ENCODE peak calls at places on chromosomes 5 and 9, in four cellular contexts. X is GM12878, J is A549, L is SK-N-SH. H is an unnamed sample.

GRCh38 chr9:136510561-136510960 is 27.7 kb upstream of the SEC16A start:
- DNase-seq in X (no peak), J (no peak), L (no peak), H (no peak)

GRCh38 chr9:109455861-109456260 is 42.2 kb downstream of the PTPN3 start:
- DNase-seq in X (no peak), J (no peak), L (no peak), H (no peak)

GRCh38 chr5:136467632-136468031 is 102.3 kb upstream of the TRPC7 start:
- DNase-seq in X (no peak), J (no peak), L (no peak), H (no peak)

GRCh38 chr9:17134843-17135577 is at the start of gene CNTLN:
- DNase-seq in X (no peak), J (peak), L (peak), H (peak)

GRCh38 chr9:94921656-94922055 is 195.2 kb downstream of the AOPEP start:
- DNase-seq in X (no peak), J (no peak), L (no peak), H (no peak)

GRCh38 chr5:123472150-123472549 is 39.8 kb upstream of the CSNK1G3 start:
- DNase-seq in X (no peak), J (no peak), L (no peak), H (no peak)

GRCh38 chr9:135802876-135803419 is 101.0 kb downstream of the KCNT1 start:
- DNase-seq in X (no peak), J (no peak), L (peak), H (no peak)

GRCh38 chr9:131853434-131853833 is 113.6 kb upstream of the RAPGEF1 start:
- DNase-seq in X (no peak), J (no peak), L (no peak), H (no peak)

GRCh38 chr9:37550781-37551180 is 25.4 kb downstream of the FBXO10 start:
- DNase-seq in X (no peak), J (no peak), L (no peak), H (no peak)

GRCh38 chr5:56815657-56816545 is 552 bp downstream of the MAP3K1 start:
- DNase-seq in X (no peak), J (peak), L (peak), H (no peak)

GRCh38 chr5:10377081-10377480 is 23.6 kb downstream of the MARCHF6 start:
- DNase-seq in X (no peak), J (no peak), L (no peak), H (no peak)

GRCh38 chr9:118991366-118992285 is 377.6 kb downstream of the BRINP1 start:
- DNase-seq in X (no peak), J (no peak), L (no peak), H (no peak)

GRCh38 chr5:159456722-159457462 is 126.6 kb upstream of the IL12B start:
- DNase-seq in X (peak), J (peak), L (no peak), H (no peak)

GRCh38 chr9:82923410-82924242 is 139.3 kb downstream of the RASEF start:
- DNase-seq in X (no peak), J (no peak), L (no peak), H (peak)

GRCh38 chr5:944992-945685 is 52.5 kb downstream of the TRIP13 start:
- DNase-seq in X (no peak), J (no peak), L (no peak), H (no peak)

GRCh38 chr9:124066783-124067563 is 55.4 kb downstream of the LHX2 start:
- DNase-seq in X (no peak), J (no peak), L (no peak), H (no peak)

GRCh38 chr5:60295423-60295822 is 401.9 kb upstream of the PDE4D start:
- DNase-seq in X (peak), J (no peak), L (peak), H (peak)

GRCh38 chr9:88005146-88005750 is 30.9 kb upstream of the CDK20 start:
- DNase-seq in X (no peak), J (no peak), L (no peak), H (no peak)

GRCh38 chr5:89733772-89734171 is 675.8 kb downstream of the CETN3 start:
- DNase-seq in X (no peak), J (no peak), L (no peak), H (no peak)

GRCh38 chr5:41371741-41372140 is 138.7 kb downstream of the PLCXD3 start:
- DNase-seq in X (no peak), J (peak), L (no peak), H (no peak)

GRCh38 chr9:136488247-136489214 is 5.7 kb upstream of the SEC16A start:
- DNase-seq in X (no peak), J (peak), L (peak), H (no peak)

GRCh38 chr5:74626386-74627222 is 13.9 kb downstream of the ENC1 start:
- DNase-seq in X (no peak), J (no peak), L (no peak), H (no peak)

GRCh38 chr5:74624931-74625505 is 15.5 kb downstream of the ENC1 start:
- DNase-seq in X (no peak), J (no peak), L (no peak), H (no peak)

GRCh38 chr5:74624009-74624408 is 16.5 kb downstream of the ENC1 start:
- DNase-seq in X (no peak), J (no peak), L (no peak), H (no peak)

GRCh38 chr5:74624501-74624900 is 16.0 kb downstream of the ENC1 start:
- DNase-seq in X (no peak), J (no peak), L (no peak), H (no peak)

GRCh38 chr5:74625742-74626241 is 14.7 kb downstream of the ENC1 start:
- DNase-seq in X (no peak), J (no peak), L (peak), H (no peak)
- TF ChIP-seq PBX3 in X (no peak), J (no peak), L (no peak), H (no peak)

GRCh38 chr9:106588601-106589000 is 274.4 kb upstream of the ZNF462 start:
- DNase-seq in X (no peak), J (no peak), L (no peak), H (no peak)

GRCh38 chr9:106583751-106584150 is 279.2 kb upstream of the ZNF462 start:
- DNase-seq in X (no peak), J (no peak), L (no peak), H (no peak)

GRCh38 chr9:106581973-106582372 is 281.0 kb upstream of the ZNF462 start:
- DNase-seq in X (no peak), J (no peak), L (no peak), H (no peak)

GRCh38 chr9:106590759-106591505 is 272.0 kb upstream of the ZNF462 start:
- DNase-seq in X (no peak), J (no peak), L (no peak), H (no peak)

GRCh38 chr9:106587021-106587420 is 275.9 kb upstream of the ZNF462 start:
- DNase-seq in X (no peak), J (no peak), L (no peak), H (no peak)
- TF ChIP-seq USF2 in X (no peak), J (no peak), L (no peak), H (no peak)

DNA sequence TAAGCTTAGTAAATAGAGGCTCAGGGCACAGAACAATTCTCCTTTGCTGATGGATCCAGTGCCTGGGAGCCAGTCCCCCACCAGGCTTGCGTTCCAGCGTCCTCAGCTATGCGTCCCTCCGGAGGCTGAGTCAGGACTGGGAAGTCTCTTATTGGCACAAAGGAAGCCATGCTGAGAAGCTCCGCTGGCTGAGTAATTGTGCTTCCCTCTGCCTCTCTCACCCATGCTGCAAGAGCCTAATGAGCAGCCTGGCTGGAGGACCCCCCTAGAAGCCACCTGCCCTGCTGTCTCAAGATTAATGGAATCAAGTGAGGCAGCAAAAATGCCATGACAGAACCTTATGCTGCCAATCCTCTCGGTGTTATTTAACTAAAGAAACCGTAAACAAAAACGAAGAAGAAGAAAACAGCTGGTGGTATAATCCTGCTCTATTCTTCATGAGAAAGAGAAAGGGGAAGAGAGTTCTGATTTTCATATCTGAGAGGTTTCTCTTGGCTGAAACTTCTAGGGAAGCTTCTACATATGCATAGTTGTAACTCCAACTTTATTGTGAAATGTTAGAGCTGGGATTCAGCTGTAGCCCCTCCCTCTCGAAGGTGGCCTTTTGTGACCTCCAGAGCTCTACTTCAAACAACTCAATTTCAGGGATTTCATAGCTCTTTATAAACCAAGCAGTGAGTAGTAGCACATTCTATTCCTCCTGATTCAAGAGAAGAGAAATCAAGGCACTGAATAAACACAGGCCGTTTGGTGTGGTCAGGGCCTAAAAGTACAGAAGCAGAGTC is 185.4 kb upstream of the SEMA6A start:
- DNase-seq in X (no peak), J (no peak), L (no peak), H (peak)
- TF ChIP-seq PBX3 in X (no peak), J (no peak), L (no peak), H (no peak)

GRCh38 chr5:139492700-139493192 is 10.2 kb upstream of the STING1 start:
- DNase-seq in X (no peak), J (no peak), L (no peak), H (no peak)
- TF ChIP-seq USF2 in X (no peak), J (no peak), L (no peak), H (no peak)

GRCh38 chr5:125337222-125337768 is 590.9 kb upstream of the ZNF608 start:
- DNase-seq in X (no peak), J (no peak), L (no peak), H (no peak)
- TF ChIP-seq PBX3 in X (no peak), J (no peak), L (no peak), H (no peak)